ENCODE peak calls at places on chromosomes 7 and 10, in eight cellular contexts. J is thoracic aorta; A is neural progenitor cell; K is cardiac fibroblast; B is HCT116; S is AG10803; N is mucosa of descending colon; D is CD8-positive, alpha-beta T cell. V is an unnamed sample.

GRCh38 chr10:128203028-128203427 is 76.8 kb upstream of the MKI67 start:
- DNase-seq in D (no peak), N (no peak), J (no peak), K (no peak), A (no peak), B (no peak), S (no peak), V (no peak)

GRCh38 chr7:142438923-142439515 is 181.2 kb upstream of the PRSS58 start:
- DNase-seq in D (no peak), A (no peak), S (no peak), N (peak), B (no peak), J (no peak), K (no peak), V (no peak)

GRCh38 chr10:58951087-58951486 is 225.4 kb upstream of the PHYHIPL start:
- DNase-seq in N (no peak), D (no peak), S (no peak), A (no peak), K (no peak), J (no peak), B (no peak), V (no peak)

GRCh38 chr10:21296575-21297355 is 228.7 kb downstream of the SKIDA1 start:
- DNase-seq in S (no peak), A (peak), K (no peak), D (no peak), N (no peak), J (no peak), B (no peak), V (no peak)

GRCh38 chr7:157481389-157481788 is 144.6 kb downstream of the DNAJB6 start:
- DNase-seq in J (no peak), D (no peak), A (no peak), B (no peak), N (no peak), S (no peak), K (no peak), V (no peak)

GRCh38 chr7:22860337-22860736 is 37.7 kb upstream of the TOMM7 start:
- DNase-seq in J (no peak), N (no peak), S (no peak), A (no peak), D (no peak), K (peak), B (no peak), V (no peak)

GRCh38 chr10:45418859-45419672 is 45.0 kb downstream of the ALOX5 start:
- DNase-seq in K (peak), N (peak), D (peak), B (no peak), S (peak), A (peak), J (no peak), V (no peak)

GRCh38 chr10:49663596-49663995 is 15.9 kb upstream of the C10orf53 start:
- DNase-seq in K (no peak), D (no peak), A (no peak), J (no peak), B (no peak), S (no peak), N (no peak), V (no peak)

GRCh38 chr7:79979437-79979836 is 155.2 kb upstream of the GNAI1 start:
- DNase-seq in D (no peak), J (no peak), A (no peak), N (no peak), K (peak), S (peak), B (no peak), V (peak)

GRCh38 chr10:96651998-96652431 is 65.2 kb upstream of the TM9SF3 start:
- DNase-seq in N (peak), D (peak), K (no peak), B (no peak), J (no peak), A (no peak), S (no peak), V (no peak)

GRCh38 chr10:84665883-84666463 is 337.6 kb downstream of the CCSER2 start:
- DNase-seq in B (peak), K (no peak), N (peak), D (no peak), A (peak), J (no peak), S (no peak), V (no peak)

GRCh38 chr7:79282882-79283602 is 170.4 kb downstream of the MAGI2 start:
- DNase-seq in N (no peak), K (peak), D (no peak), J (no peak), A (no peak), S (peak), B (no peak), V (peak)

GRCh38 chr10:14750900-14751575 is 23.7 kb downstream of the FAM107B start:
- DNase-seq in J (no peak), A (no peak), N (peak), B (no peak), S (no peak), K (no peak), D (no peak), V (no peak)

GRCh38 chr7:50782376-50783208 is at the start of gene GRB10:
- DNase-seq in K (peak), S (peak), N (no peak), B (no peak), D (no peak), J (no peak), A (peak), V (no peak)

GRCh38 chr7:19122018-19122588 is 4.7 kb upstream of the TWIST1 start:
- DNase-seq in B (peak), D (no peak), A (peak), J (no peak), S (peak), K (peak), N (no peak), V (no peak)

GRCh38 chr10:13003004-13003403 is 1.5 kb upstream of the CCDC3 start:
- DNase-seq in B (no peak), K (peak), N (no peak), S (peak), A (no peak), D (no peak), J (no peak), V (no peak)

GRCh38 chr10:13001887-13002212 is 337 bp upstream of the CCDC3 start:
- DNase-seq in A (no peak), N (no peak), B (no peak), S (no peak), K (no peak), D (no peak), J (no peak), V (no peak)

GRCh38 chr10:13000431-13000830 is 1.1 kb downstream of the CCDC3 start:
- DNase-seq in B (no peak), D (no peak), A (no peak), S (no peak), N (no peak), J (no peak), K (no peak), V (no peak)

GRCh38 chr10:13003781-13004180 is 2.3 kb upstream of the CCDC3 start:
- DNase-seq in N (no peak), B (no peak), S (no peak), J (no peak), D (no peak), K (no peak), A (no peak), V (no peak)

DNA sequence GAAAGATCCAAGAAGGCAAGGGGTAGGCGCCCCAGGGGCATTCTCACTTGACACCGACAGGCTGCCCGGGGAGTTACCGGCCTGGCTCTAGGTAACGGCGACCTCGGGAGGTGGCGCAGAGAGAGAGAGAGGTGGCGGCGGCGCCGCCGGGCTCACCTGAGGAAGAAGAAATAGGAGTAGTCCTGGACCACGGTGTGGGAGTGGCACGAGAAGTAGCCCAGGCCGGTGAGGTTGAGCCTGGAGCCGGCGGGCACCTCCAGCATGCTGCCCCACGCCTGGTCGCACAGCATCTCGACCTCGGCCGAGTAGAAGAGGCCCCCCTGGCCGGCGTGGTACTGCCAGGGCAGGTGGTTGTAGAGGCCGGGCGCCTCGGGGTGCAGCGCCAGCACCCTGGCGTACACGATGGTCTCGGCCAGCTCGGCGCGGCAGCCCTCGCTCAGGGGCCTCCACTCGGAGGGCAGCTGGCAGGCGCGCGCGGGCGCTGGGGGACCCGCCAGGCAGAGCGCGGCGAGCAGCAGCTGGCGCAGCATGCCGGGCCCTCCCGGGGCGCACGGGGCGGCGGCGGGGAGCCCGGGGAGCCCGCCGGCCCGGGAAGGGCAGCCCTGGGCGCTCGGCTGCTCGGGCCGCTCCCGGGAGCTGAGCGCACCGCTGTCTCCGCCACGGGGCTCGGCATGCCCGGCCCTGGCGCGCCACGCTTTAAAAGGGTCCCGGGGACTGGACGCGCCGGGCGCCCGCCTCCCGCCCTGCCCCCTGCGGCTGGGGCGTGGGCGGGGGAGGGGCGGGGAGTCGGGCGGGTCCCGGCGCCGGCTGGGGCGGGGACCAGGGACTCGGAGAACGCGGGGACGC is at the start of gene CCDC3:
- DNase-seq in B (no peak), D (no peak), S (no peak), K (no peak), J (no peak), A (peak), N (peak), V (no peak)
- H3K4me3 ChIP-seq in B (peak), D (no peak), S (no peak), K (no peak), J (peak), A (peak), N (no peak), V (peak)

DNA sequence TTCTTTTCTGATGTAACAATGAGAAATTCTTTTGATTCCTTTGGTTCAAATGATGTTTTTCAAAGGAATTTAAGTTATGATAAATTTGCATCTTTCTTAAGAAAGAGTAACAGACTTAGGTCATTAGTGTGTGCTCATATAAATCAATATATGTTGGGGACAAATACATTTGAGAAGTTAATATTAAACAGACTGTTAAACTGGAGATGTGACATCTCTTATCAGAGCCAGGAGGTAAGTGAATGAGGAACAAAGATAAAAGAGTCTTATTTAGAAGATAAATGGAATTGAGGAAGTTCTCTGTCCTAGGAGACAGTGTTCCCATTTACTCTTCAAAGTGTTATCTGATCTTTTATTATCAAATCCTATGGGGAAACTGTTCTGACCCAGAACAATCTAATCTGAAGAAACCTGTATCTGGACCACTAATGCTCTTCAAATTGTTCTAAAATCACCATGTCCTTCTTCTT is 104.9 kb upstream of the LAMB4 start:
- DNase-seq in S (peak), K (no peak), B (no peak), J (no peak), D (no peak), N (no peak), A (no peak), V (no peak)
- H3K4me3 ChIP-seq in S (no peak), K (no peak), B (no peak), J (no peak), D (no peak), N (no peak), A (no peak), V (no peak)

GRCh38 chr7:56175784-56176183 is 59.6 kb upstream of the NUPR2 start:
- DNase-seq in D (no peak), J (no peak), B (no peak), A (no peak), N (no peak), S (no peak), K (no peak), V (no peak)
- H3K4me3 ChIP-seq in D (no peak), J (peak), B (no peak), A (no peak), N (no peak), S (no peak), K (no peak), V (no peak)

GRCh38 chr7:131104611-131105293 is 222.9 kb upstream of the MKLN1 start:
- DNase-seq in D (no peak), B (no peak), A (no peak), K (no peak), J (no peak), S (peak), N (no peak), V (no peak)
- H3K4me3 ChIP-seq in D (peak), B (no peak), A (peak), K (peak), J (peak), S (peak), N (no peak), V (peak)

DNA sequence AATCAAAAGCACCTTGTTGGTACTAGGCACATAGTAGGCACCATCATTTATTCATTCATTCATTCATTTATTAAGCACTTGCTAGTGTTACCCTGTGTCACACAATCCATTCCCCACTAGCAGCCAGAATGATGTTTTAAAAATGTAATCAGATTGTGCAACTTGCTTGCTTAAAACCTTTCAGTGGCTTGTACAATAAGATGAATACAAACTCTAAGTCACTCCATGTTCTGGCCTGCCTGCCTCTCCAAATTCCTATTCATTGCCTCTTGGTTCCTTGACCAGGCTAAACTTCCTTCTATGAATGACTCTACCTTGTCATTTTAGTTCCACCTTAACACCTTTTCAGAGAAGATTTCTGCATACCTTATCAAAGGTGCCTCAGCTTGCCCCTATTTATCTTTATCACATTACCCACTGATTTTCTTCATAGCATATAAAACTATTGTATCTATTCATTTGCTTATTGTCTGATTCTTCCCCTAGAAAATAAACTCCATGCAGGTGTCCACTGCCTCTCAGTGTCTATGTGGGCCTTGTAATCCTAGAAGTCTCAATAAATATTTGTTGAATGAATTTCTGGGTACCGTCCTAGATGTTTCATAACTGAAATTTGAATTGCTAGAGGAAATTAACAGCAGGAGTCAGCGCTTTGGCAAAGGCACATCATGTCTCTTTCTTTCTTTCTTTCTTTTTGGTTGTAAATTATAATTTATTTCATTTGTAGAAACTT is 169.5 kb downstream of the TMEM26 start:
- DNase-seq in K (peak), B (no peak), N (no peak), S (peak), A (no peak), J (no peak), D (no peak), V (no peak)
- H3K4me3 ChIP-seq in K (no peak), B (no peak), N (no peak), S (no peak), A (no peak), J (peak), D (no peak), V (no peak)

GRCh38 chr7:27177795-27178320 is 3.7 kb upstream of the HOXA10 start:
- DNase-seq in D (no peak), K (no peak), A (no peak), S (no peak), N (no peak), B (no peak), J (no peak), V (no peak)

GRCh38 chr7:27178366-27178765 is 4.2 kb upstream of the HOXA10 start:
- DNase-seq in B (no peak), A (no peak), D (no peak), N (no peak), K (no peak), J (no peak), S (peak), V (no peak)

GRCh38 chr7:27179503-27180430 is 5.3 kb downstream of the HOXA11 start:
- DNase-seq in S (peak), K (peak), B (no peak), A (peak), D (peak), N (peak), J (no peak), V (no peak)

GRCh38 chr7:27180431-27181175 is 4.4 kb downstream of the HOXA11 start:
- DNase-seq in B (no peak), A (no peak), N (no peak), D (no peak), S (no peak), K (no peak), J (no peak), V (no peak)

DNA sequence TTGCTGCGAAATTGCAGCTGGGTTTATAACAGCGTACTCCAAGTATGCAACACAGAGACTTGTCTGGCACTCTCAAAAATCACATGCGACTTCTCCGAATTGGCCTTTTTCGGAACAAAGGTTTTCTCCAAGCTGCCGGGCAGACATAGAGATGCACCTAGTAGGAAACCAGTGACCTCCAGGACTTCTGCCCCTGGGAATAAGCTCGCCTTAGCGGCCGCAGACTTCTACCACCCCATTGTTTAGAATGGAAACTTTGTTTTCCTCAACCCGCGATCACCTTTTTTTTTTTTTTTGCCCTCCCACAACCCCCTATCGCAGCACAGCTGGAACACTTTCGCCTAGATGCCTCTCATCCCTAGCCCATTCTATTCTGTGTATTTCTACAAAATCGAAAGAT is 4.9 kb upstream of the HOXA10 start:
- DNase-seq in S (no peak), B (no peak), A (no peak), K (no peak), D (no peak), N (no peak), J (no peak), V (no peak)
- H3K4me3 ChIP-seq in S (peak), B (peak), A (no peak), K (no peak), D (no peak), N (peak), J (no peak), V (peak)

GRCh38 chr7:17319164-17320101 is 21.0 kb downstream of the AHR start:
- DNase-seq in A (peak), K (no peak), D (no peak), N (no peak), S (no peak), B (no peak), J (no peak), V (no peak)

GRCh38 chr7:17320102-17320497 is 21.6 kb downstream of the AHR start:
- DNase-seq in J (no peak), A (no peak), B (no peak), S (no peak), D (no peak), N (no peak), K (no peak), V (no peak)

GRCh38 chr7:17320642-17321041 is 22.2 kb downstream of the AHR start:
- DNase-seq in D (no peak), J (no peak), A (no peak), S (no peak), N (no peak), K (no peak), B (no peak), V (no peak)

GRCh38 chr7:17326378-17326777 is 27.9 kb downstream of the AHR start:
- DNase-seq in N (no peak), S (no peak), J (no peak), K (no peak), B (no peak), A (no peak), D (no peak), V (no peak)

GRCh38 chr7:17325364-17325763 is 26.9 kb downstream of the AHR start:
- DNase-seq in B (no peak), S (peak), K (no peak), D (no peak), J (no peak), N (no peak), A (no peak), V (no peak)
- H3K4me3 ChIP-seq in B (no peak), S (no peak), K (no peak), D (no peak), J (no peak), N (no peak), A (no peak), V (no peak)